ENCODE peak calls at places on chromosomes 13 and 19, in five cellular contexts. J is brain microvascular endothelial cell, H is activated B cell treated with CpG ODN at 0.5 μM for 24 hours, A is GM20000, T is astrocyte. O is an unnamed sample.

GRCh38 chr13:26112843-26113242 is 61.0 kb upstream of the SHISA2 start:
- DNase-seq in H (no peak), A (no peak), J (peak; percentile 14), T (no peak), O (no peak)

GRCh38 chr19:12180377-12180776 is 17.5 kb downstream of the ZNF136 start:
- DNase-seq in T (no peak), H (no peak), A (no peak), J (no peak), O (no peak)

GRCh38 chr19:7540761-7541480 is 5.4 kb downstream of the PNPLA6 start:
- DNase-seq in T (peak; percentile 26), H (no peak), A (no peak), J (no peak), O (peak; percentile 40)

GRCh38 chr13:65926750-65927171 is 1303.4 kb downstream of the PCDH9 start:
- DNase-seq in J (no peak), H (no peak), A (no peak), T (no peak), O (no peak)

GRCh38 chr13:102327119-102327617 is 74.7 kb downstream of the FGF14 start:
- DNase-seq in A (no peak), H (no peak), J (no peak), T (no peak), O (no peak)

GRCh38 chr13:23679214-23679613 is 109.0 kb downstream of the TNFRSF19 start:
- DNase-seq in T (peak; percentile 84), H (no peak), J (peak; percentile 59), A (no peak), O (peak; percentile 77)

GRCh38 chr13:73833331-73834070 is 300.7 kb downstream of the KLF12 start:
- DNase-seq in H (no peak), T (peak; percentile 26), J (no peak), A (no peak), O (no peak)

GRCh38 chr19:21680026-21680425 is 87.4 kb downstream of the ZNF100 start:
- DNase-seq in J (no peak), T (no peak), A (no peak), H (no peak), O (no peak)

GRCh38 chr19:7668842-7669241 is at the start of gene RETN:
- DNase-seq in A (no peak), J (no peak), H (no peak), T (no peak), O (no peak)

GRCh38 chr13:104466016-104466415 is 1399.8 kb upstream of the SLC10A2 start:
- DNase-seq in J (no peak), T (no peak), A (no peak), H (no peak), O (no peak)

GRCh38 chr19:17243854-17244617 is 1.7 kb downstream of the NR2F6 start:
- DNase-seq in J (no peak), A (no peak), H (no peak), T (no peak), O (peak; percentile 42)

GRCh38 chr13:109700176-109700575 is 86.2 kb downstream of the IRS2 start:
- DNase-seq in A (no peak), T (peak; percentile 68), H (no peak), J (peak; percentile 83), O (peak; percentile 90)

GRCh38 chr13:49220035-49220855 is at the start of gene MLNR:
- DNase-seq in J (no peak), A (peak; percentile 71), H (peak; percentile 33), T (peak; percentile 17), O (no peak)

GRCh38 chr13:27971236-27971645 is 2.1 kb upstream of the CDX2 start:
- DNase-seq in T (no peak), J (no peak), H (no peak), A (no peak), O (no peak)

GRCh38 chr19:35392742-35393350 is 22.0 kb downstream of the GPR42 start:
- DNase-seq in A (no peak), H (no peak), J (no peak), T (no peak), O (no peak)

GRCh38 chr19:35389192-35389861 is 18.5 kb downstream of the GPR42 start:
- DNase-seq in A (no peak), J (no peak), H (no peak), T (no peak), O (no peak)

GRCh38 chr19:35383536-35383935 is 12.7 kb downstream of the GPR42 start:
- DNase-seq in H (no peak), A (no peak), J (no peak), T (no peak), O (no peak)

GRCh38 chr19:35388277-35389054 is 17.6 kb downstream of the GPR42 start:
- DNase-seq in J (no peak), T (no peak), A (no peak), H (no peak), O (no peak)
- TF ChIP-seq CTCF in J (no peak), T (no peak), A (no peak), H (no peak), O (no peak)

GRCh38 chr13:29589967-29590366 is 5.5 kb downstream of the SLC7A1 start:
- DNase-seq in T (no peak), A (no peak), J (no peak), H (no peak), O (no peak)
- TF ChIP-seq CTCF in T (no peak), A (no peak), J (peak; percentile 38), H (no peak), O (no peak)

DNA sequence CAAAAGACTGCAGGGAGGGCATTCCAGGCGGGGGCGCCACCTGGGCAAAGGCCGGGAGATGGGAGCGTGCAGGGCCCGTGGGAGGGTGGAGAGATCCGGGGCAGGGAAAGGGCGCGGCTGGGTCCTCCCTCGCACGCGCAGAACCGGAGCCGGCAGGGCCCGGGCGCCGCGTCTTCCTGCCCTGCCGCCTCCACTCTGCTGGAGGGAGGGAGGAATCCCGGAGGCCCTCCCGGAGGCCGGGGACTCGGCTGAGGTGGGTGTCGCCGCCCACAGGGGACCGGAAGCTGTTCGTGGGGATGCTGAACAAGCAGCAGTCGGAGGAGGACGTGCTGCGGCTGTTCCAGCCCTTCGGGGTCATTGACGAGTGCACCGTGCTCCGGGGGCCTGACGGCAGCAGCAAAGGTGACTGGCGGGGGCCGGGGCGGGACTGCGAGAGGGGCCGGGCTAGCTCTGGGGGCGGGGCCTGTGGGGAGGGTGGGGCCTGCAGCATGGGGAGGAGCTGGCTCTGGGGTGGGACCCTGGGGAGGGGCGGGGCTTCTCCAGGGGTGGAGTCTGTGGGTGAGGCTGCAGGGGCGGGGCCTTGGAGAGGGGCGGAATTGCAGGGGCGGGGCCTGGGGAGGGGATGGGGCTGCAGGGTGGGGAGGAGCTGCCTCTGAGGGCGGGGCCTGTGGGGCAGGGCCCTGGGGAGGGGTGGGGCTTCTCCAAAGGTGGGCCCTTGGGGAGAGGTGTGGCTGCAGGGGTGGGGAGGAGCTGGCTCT is 51.3 kb downstream of the CELF5 start:
- DNase-seq in H (peak; percentile 49), T (peak; percentile 8), A (peak; percentile 98), J (peak; percentile 76), O (peak; percentile 78)
- TF ChIP-seq CTCF in H (no peak), T (no peak), A (no peak), J (no peak), O (no peak)

GRCh38 chr19:40586611-40587010 is 9.9 kb downstream of the SHKBP1 start:
- DNase-seq in T (no peak), A (no peak), H (no peak), J (no peak), O (no peak)
- TF ChIP-seq CTCF in T (no peak), A (no peak), H (no peak), J (no peak), O (no peak)

GRCh38 chr13:53310786-53311185 is 282.2 kb downstream of the OLFM4 start:
- DNase-seq in A (no peak), J (no peak), T (no peak), H (no peak), O (no peak)

DNA sequence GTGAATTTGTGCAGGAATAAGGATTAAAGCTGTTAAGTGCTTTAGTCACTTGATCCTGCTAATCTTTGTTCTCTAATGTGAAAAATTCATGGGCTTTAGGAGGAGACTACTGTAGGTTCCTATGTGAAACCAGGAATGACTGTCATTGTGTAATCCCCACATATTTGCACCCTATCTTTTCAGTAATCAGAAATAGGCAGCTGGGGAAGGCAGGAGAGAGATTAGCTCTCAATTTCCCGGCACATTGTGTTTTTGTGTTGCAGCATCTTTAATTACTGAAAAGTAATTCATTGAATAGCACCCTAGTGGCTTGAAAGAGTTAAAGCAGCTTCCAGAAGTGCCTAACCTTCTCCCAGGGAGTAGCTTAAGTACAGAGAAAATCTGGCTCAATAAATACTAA is 282.9 kb downstream of the OLFM4 start:
- DNase-seq in J (no peak), H (no peak), A (no peak), T (no peak), O (no peak)
- TF ChIP-seq CTCF in J (no peak), H (no peak), A (no peak), T (no peak), O (no peak)

O was measured in fibroblast of pulmonary artery.